ENCODE peak calls at places on chromosome 2, in four cellular contexts. P is CD4-positive, CD25-positive, alpha-beta regulatory T cell; U is BE2C; S is aorta. Y is an unnamed sample. For H3K27me3, the result is how much of the 10 kb centered on the place peaks cover.

GRCh38 chr2:69915050-69915945 is at the start of gene MXD1:
- DNase-seq in S (peak), U (peak), P (peak), Y (no peak)

GRCh38 chr2:176997074-176997791 is 215.4 kb upstream of the HNRNPA3 start:
- DNase-seq in P (no peak), U (no peak), S (no peak), Y (no peak)

GRCh38 chr2:160210599-160211138 is 10.6 kb upstream of the ITGB6 start:
- DNase-seq in P (peak), U (peak), S (peak), Y (peak)

GRCh38 chr2:158818511-158818910 is 23.4 kb downstream of the DAPL1 start:
- DNase-seq in U (no peak), S (no peak), P (no peak), Y (no peak)

GRCh38 chr2:218291934-218292699 is at the start of gene TMBIM1:
- DNase-seq in U (peak), P (peak), S (peak), Y (peak)

GRCh38 chr2:227849906-227850305 is 21.5 kb upstream of the DAW1 start:
- DNase-seq in S (no peak), P (no peak), U (no peak), Y (no peak)

GRCh38 chr2:191631754-191632153 is 46.2 kb upstream of the NABP1 start:
- DNase-seq in P (no peak), U (peak), S (no peak), Y (peak)

GRCh38 chr2:48727560-48727959 is 28.0 kb downstream of the LHCGR start:
- DNase-seq in P (no peak), S (no peak), U (no peak), Y (no peak)

GRCh38 chr2:78263571-78263970 is 741.4 kb upstream of the LRRTM4 start:
- DNase-seq in S (no peak), P (no peak), U (no peak), Y (no peak)

GRCh38 chr2:85178980-85179411 is 45.8 kb downstream of the TCF7L1 start:
- DNase-seq in S (no peak), P (no peak), U (no peak), Y (no peak)

GRCh38 chr2:39099820-39100728 is 20.8 kb downstream of the SOS1 start:
- DNase-seq in P (no peak), U (no peak), S (no peak), Y (no peak)

GRCh38 chr2:183029219-183029618 is 9.0 kb downstream of the NCKAP1 start:
- DNase-seq in S (no peak), U (no peak), P (no peak), Y (no peak)

GRCh38 chr2:177149155-177149503 is 63.5 kb upstream of the HNRNPA3 start:
- DNase-seq in U (no peak), P (no peak), S (no peak), Y (no peak)

GRCh38 chr2:128783896-128784295 is 465.2 kb upstream of the HS6ST1 start:
- DNase-seq in P (no peak), U (no peak), S (no peak), Y (peak)

GRCh38 chr2:200533754-200534153 is 7.7 kb downstream of the SGO2 start:
- DNase-seq in U (no peak), S (no peak), P (no peak), Y (no peak)

GRCh38 chr2:207231106-207231860 is 65.5 kb upstream of the KLF7 start:
- DNase-seq in P (no peak), U (no peak), S (no peak), Y (no peak)

GRCh38 chr2:229130522-229130921 is 140.6 kb downstream of the PID1 start:
- DNase-seq in P (no peak), U (no peak), S (no peak), Y (no peak)

GRCh38 chr2:40341198-40341597 is 110.7 kb downstream of the SLC8A1 start:
- DNase-seq in U (no peak), P (no peak), S (no peak), Y (no peak)

GRCh38 chr2:237922641-237923361 is 44.0 kb upstream of the UBE2F start:
- DNase-seq in P (no peak), S (peak), U (no peak), Y (no peak)

GRCh38 chr2:178072383-178073301 is at the start of gene PDE11A:
- DNase-seq in U (peak), S (peak), P (no peak), Y (peak)

GRCh38 chr2:15242936-15243461 is 318.1 kb downstream of the NBAS start:
- DNase-seq in U (no peak), P (no peak), S (no peak), Y (no peak)

GRCh38 chr2:39068757-39069515 is 51.9 kb downstream of the SOS1 start:
- DNase-seq in S (no peak), U (peak), P (no peak), Y (no peak)

GRCh38 chr2:120743657-120744056 is 8.0 kb downstream of the GLI2 start:
- DNase-seq in U (no peak), P (no peak), S (no peak), Y (no peak)
- H3K27me3 ChIP-seq in U (under half), P (under half), S (under half), Y (half or more)

GRCh38 chr2:238966274-238966937 is 118.5 kb downstream of the TWIST2 start:
- DNase-seq in S (no peak), P (no peak), U (no peak), Y (no peak)
- H3K27me3 ChIP-seq in S (under half), P (under half), U (under half), Y (under half)

GRCh38 chr2:232421189-232421785 is 14.6 kb downstream of the ALPG start:
- DNase-seq in U (no peak), P (no peak), S (no peak), Y (peak)
- H3K27me3 ChIP-seq in U (half or more), P (under half), S (under half), Y (half or more)

GRCh38 chr2:110788936-110789335 is 56.6 kb downstream of the ACOXL start:
- DNase-seq in U (no peak), S (no peak), P (no peak), Y (no peak)
- H3K27me3 ChIP-seq in U (under half), S (under half), P (under half), Y (under half)

DNA sequence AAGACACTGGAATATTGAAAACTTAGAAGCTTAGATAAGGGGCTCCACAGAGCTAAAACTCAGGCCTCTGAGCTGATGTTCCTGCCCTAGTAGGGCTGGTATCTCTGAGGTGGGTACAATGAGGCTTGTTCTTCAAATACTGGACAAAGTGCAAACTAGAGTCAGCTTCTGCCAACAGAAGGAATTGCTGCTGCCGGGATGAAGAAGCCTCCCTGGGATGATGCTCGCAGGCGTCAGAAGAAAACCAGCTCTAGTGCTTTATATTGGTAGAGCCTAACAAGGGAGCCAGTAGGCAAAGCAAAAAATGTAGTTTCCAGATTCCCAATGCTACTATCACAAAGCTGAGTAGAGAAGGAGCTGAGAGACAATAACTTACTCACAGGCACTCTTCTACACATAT is 118.1 kb downstream of the FOXI3 start:
- DNase-seq in P (no peak), U (no peak), S (no peak), Y (no peak)
- H3K27me3 ChIP-seq in P (under half), U (under half), S (under half), Y (under half)